ENCODE peak calls at places on chromosomes 5 and 9, in five cellular contexts. O, I, B, Q and K are unnamed samples.

GRCh38 chr9:108618906-108619550 is 236.8 kb downstream of the ACTL7B start:
- DNase-seq in B (no peak), I (peak), O (no peak), Q (no peak), K (no peak)

GRCh38 chr5:42491699-42492098 is 68.5 kb downstream of the GHR start:
- DNase-seq in B (no peak), O (no peak), Q (no peak), I (no peak), K (no peak)

GRCh38 chr5:65808261-65808741 is 86.3 kb downstream of the NLN start:
- DNase-seq in Q (no peak), B (no peak), I (peak), O (no peak), K (no peak)

GRCh38 chr5:14400085-14400484 is 181.5 kb upstream of the OTULINL start:
- DNase-seq in O (no peak), Q (no peak), I (peak), B (no peak), K (no peak)

GRCh38 chr5:172344855-172345254 is 61.3 kb upstream of the UBTD2 start:
- DNase-seq in B (no peak), Q (no peak), I (no peak), O (no peak), K (no peak)

GRCh38 chr9:93948456-93949072 is 6.6 kb downstream of the BARX1 start:
- DNase-seq in Q (no peak), O (no peak), B (no peak), I (no peak), K (no peak)

GRCh38 chr5:127754259-127754658 is 51.1 kb downstream of the CCDC192 start:
- DNase-seq in Q (no peak), B (no peak), O (no peak), I (no peak), K (no peak)

GRCh38 chr9:70602364-70603019 is 188.0 kb upstream of the KLF9 start:
- DNase-seq in Q (peak), O (peak), B (peak), I (peak), K (no peak)

GRCh38 chr5:14309199-14309598 is 166.1 kb downstream of the TRIO start:
- DNase-seq in B (no peak), Q (no peak), I (no peak), O (no peak), K (no peak)

GRCh38 chr5:32339198-32339597 is 26.5 kb upstream of the MTMR12 start:
- DNase-seq in Q (no peak), O (no peak), I (peak), B (no peak), K (no peak)

GRCh38 chr9:83620841-83621636 is 1.9 kb upstream of the IDNK start:
- DNase-seq in Q (peak), I (peak), B (peak), O (no peak), K (peak)

GRCh38 chr5:172123269-172123692 is 64.7 kb downstream of the STK10 start:
- DNase-seq in B (no peak), I (peak), Q (no peak), O (no peak), K (no peak)

GRCh38 chr9:6680797-6681146 is 35.2 kb upstream of the GLDC start:
- DNase-seq in I (peak), Q (no peak), B (no peak), O (no peak), K (no peak)

GRCh38 chr5:167549763-167550162 is 741.7 kb upstream of the WWC1 start:
- DNase-seq in Q (no peak), I (no peak), B (no peak), O (no peak), K (no peak)

GRCh38 chr9:28909526-28909925 is 1336.2 kb upstream of the C9orf72 start:
- DNase-seq in I (no peak), B (no peak), O (no peak), Q (no peak), K (no peak)

GRCh38 chr9:71355884-71356283 is 234.5 kb upstream of the TRPM3 start:
- DNase-seq in O (no peak), B (no peak), I (no peak), Q (no peak), K (no peak)

GRCh38 chr5:40428129-40428528 is 251.6 kb upstream of the PTGER4 start:
- DNase-seq in Q (no peak), B (no peak), I (peak), O (no peak), K (no peak)